ENCODE peak calls at places on chromosomes 16 and 17, in seven cellular contexts. M is K562, Q is stomach, V is endothelial cell of umbilical vein, W is suprapubic skin, J is SK-N-SH, H is prostate gland. X is an unnamed sample.

GRCh38 chr17:75634754-75635609 is 1.7 kb downstream of the SMIM5 start:
- DNase-seq in M (no peak), V (no peak), Q (no peak), H (no peak), W (no peak), J (no peak), X (no peak)

GRCh38 chr17:31096106-31096436 is 1.3 kb downstream of the NF1 start:
- DNase-seq in M (no peak), W (no peak), H (no peak), J (peak), V (no peak), Q (no peak), X (no peak)

GRCh38 chr16:84532299-84532724 is 27.9 kb upstream of the MEAK7 start:
- DNase-seq in W (no peak), Q (no peak), H (peak), V (peak), M (no peak), J (no peak), X (peak)

GRCh38 chr16:25033852-25034251 is 18.7 kb upstream of the ARHGAP17 start:
- DNase-seq in V (no peak), Q (no peak), W (no peak), J (no peak), H (no peak), M (no peak), X (no peak)

GRCh38 chr17:64687959-64688358 is 25.9 kb upstream of the SMURF2 start:
- DNase-seq in J (no peak), W (no peak), H (no peak), M (no peak), V (no peak), Q (no peak), X (no peak)

GRCh38 chr17:1649116-1649843 is 386 bp downstream of the RILP start:
- DNase-seq in Q (peak), W (peak), M (peak), J (peak), V (peak), H (peak), X (peak)

GRCh38 chr17:50280801-50281441 is 6.7 kb downstream of the TMEM92 start:
- DNase-seq in J (peak), H (no peak), W (no peak), M (no peak), V (no peak), Q (no peak), X (no peak)

GRCh38 chr17:38942641-38943040 is 17.2 kb downstream of the LASP1NB start:
- DNase-seq in M (no peak), Q (no peak), J (no peak), H (no peak), V (no peak), W (no peak), X (no peak)

GRCh38 chr17:74603746-74604145 is 11.7 kb upstream of the CD300LD start:
- DNase-seq in H (no peak), J (no peak), W (no peak), Q (no peak), V (no peak), M (no peak), X (no peak)

GRCh38 chr16:9957433-9957832 is 224.8 kb downstream of the GRIN2A start:
- DNase-seq in Q (no peak), V (no peak), M (no peak), J (no peak), W (no peak), H (no peak), X (no peak)

GRCh38 chr17:28811594-28812135 is 30.9 kb downstream of the FAM222B start:
- DNase-seq in V (peak), W (no peak), Q (no peak), H (peak), J (peak), M (peak), X (no peak)

GRCh38 chr17:67718325-67718941 is 697 bp downstream of the NOL11 start:
- DNase-seq in M (peak), J (peak), W (no peak), Q (no peak), V (no peak), H (no peak), X (no peak)

GRCh38 chr17:19290047-19290705 is 53.0 kb downstream of the EPN2 start:
- DNase-seq in V (no peak), M (no peak), J (peak), Q (no peak), W (no peak), H (no peak), X (no peak)

GRCh38 chr17:19294443-19294842 is 57.3 kb downstream of the EPN2 start:
- DNase-seq in J (no peak), Q (no peak), V (no peak), W (no peak), H (no peak), M (no peak), X (no peak)

GRCh38 chr17:19291646-19292376 is 54.6 kb downstream of the EPN2 start:
- DNase-seq in M (no peak), W (no peak), J (no peak), H (no peak), Q (no peak), V (no peak), X (peak)

GRCh38 chr17:19295478-19296200 is 58.5 kb downstream of the EPN2 start:
- DNase-seq in V (no peak), M (no peak), J (no peak), H (no peak), W (no peak), Q (no peak), X (no peak)

DNA sequence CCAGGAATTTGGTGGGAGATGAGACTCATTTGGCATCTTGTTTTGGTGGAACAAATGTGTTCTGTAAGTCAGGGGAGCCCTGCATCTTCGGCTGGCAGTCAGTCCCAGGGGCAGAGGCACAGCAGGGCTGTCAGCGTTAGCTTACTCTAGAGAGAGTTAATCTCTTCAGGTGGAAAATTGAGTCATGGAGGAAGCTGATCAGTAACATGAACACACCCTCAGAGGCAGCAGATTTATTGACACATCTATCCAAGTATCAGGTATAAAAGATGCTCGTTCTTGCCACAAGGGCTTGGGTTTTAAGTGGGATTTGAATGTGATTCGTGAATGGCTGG is 55.2 kb downstream of the EPN2 start:
- DNase-seq in J (no peak), M (no peak), W (no peak), V (no peak), Q (no peak), H (no peak), X (no peak)
- H3K27ac ChIP-seq in J (no peak), M (no peak), W (peak), V (no peak), Q (no peak), H (no peak), X (peak)

GRCh38 chr16:88855176-88855575 is 1.6 kb downstream of the GALNS start:
- DNase-seq in W (no peak), J (no peak), M (no peak), V (no peak), H (no peak), Q (no peak), X (no peak)

GRCh38 chr16:88853336-88853941 is 3.3 kb downstream of the GALNS start:
- DNase-seq in M (no peak), Q (no peak), J (no peak), H (no peak), W (no peak), V (no peak), X (no peak)

GRCh38 chr16:88855736-88856121 is 1.0 kb downstream of the GALNS start:
- DNase-seq in H (no peak), M (no peak), Q (no peak), V (no peak), W (no peak), J (no peak), X (peak)

GRCh38 chr16:88856122-88856827 is 472 bp downstream of the GALNS start:
- DNase-seq in J (no peak), M (peak), W (no peak), V (no peak), Q (no peak), H (peak), X (no peak)

GRCh38 chr16:88854306-88855111 is 2.2 kb downstream of the GALNS start:
- DNase-seq in J (no peak), W (no peak), V (no peak), Q (no peak), M (peak), H (no peak), X (no peak)
- TF ChIP-seq POLR2AphosphoS5 in J (no peak), W (no peak), V (no peak), Q (no peak), M (no peak), H (no peak), X (no peak)

GRCh38 chr16:58497935-58498334 is 2.0 kb upstream of the NDRG4 start:
- DNase-seq in V (no peak), W (peak), M (no peak), J (no peak), Q (no peak), H (no peak), X (no peak)

GRCh38 chr16:58493756-58494431 is 6.0 kb upstream of the NDRG4 start:
- DNase-seq in M (no peak), Q (no peak), J (no peak), W (peak), V (no peak), H (no peak), X (no peak)

GRCh38 chr16:58494981-58495860 is 4.7 kb upstream of the NDRG4 start:
- DNase-seq in M (peak), H (no peak), V (peak), W (peak), Q (peak), J (peak), X (peak)

GRCh38 chr16:58497468-58497867 is 2.5 kb upstream of the NDRG4 start:
- DNase-seq in J (no peak), H (no peak), Q (no peak), M (no peak), W (no peak), V (no peak), X (no peak)

DNA sequence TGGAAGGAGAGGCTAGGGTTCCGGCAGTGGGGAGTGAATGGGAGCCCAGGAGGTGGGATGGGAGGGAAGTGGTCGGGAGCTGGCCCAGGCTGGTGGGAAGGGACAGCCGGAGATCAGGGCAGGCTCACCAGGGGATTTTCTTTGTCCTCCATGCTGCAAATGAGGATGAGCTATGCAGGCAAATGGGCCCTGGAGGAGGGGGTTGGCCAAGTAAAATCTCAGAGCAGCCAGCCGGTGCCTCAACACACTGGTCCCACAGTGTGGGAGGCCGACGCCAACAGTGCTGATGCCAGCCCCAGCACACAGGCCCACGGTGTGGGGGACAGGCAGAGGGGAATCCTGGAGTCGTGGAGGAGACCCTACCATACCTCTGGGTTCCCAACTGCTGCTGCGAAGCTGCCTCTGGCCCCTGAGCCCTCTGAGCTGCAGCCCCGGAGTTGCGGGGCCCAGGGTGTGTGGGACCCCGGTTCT is 4.0 kb upstream of the NDRG4 start:
- DNase-seq in W (peak), Q (no peak), J (no peak), M (no peak), V (no peak), H (no peak), X (no peak)
- H3K27ac ChIP-seq in W (no peak), Q (peak), J (peak), M (no peak), V (no peak), H (no peak), X (no peak)

GRCh38 chr17:4789951-4790704 is 1.4 kb downstream of the GLTPD2 start:
- DNase-seq in W (peak), J (peak), M (peak), Q (peak), H (peak), V (peak), X (peak)
- TF ChIP-seq POLR2AphosphoS5 in W (peak), J (no peak), M (no peak), Q (peak), H (peak), V (peak), X (peak)

X was measured in breast epithelium.